ENCODE peak calls at places on chromosomes 11 and 22, in six cellular contexts. One of them, this sample, is unnamed.

GRCh38 chr22:22080270-22080669 is 97.7 kb upstream of the TOP3B start:
- DNase-seq in stomach: no peak
- DNase-seq in ovary: no peak
- DNase-seq in MM.1S: no peak
- DNase-seq in fibroblast of mammary gland: peak; percentile 11
- DNase-seq in nephron progenitor cell: no peak
- DNase-seq in this sample: no peak

GRCh38 chr11:128240546-128240945 is 346.8 kb downstream of the ETS1 start:
- DNase-seq in stomach: no peak
- DNase-seq in ovary: no peak
- DNase-seq in MM.1S: no peak
- DNase-seq in fibroblast of mammary gland: peak; percentile 75
- DNase-seq in nephron progenitor cell: no peak
- DNase-seq in this sample: no peak

GRCh38 chr11:130560000-130560852 is 111.8 kb downstream of the ADAMTS15 start:
- DNase-seq in stomach: no peak
- DNase-seq in ovary: no peak
- DNase-seq in MM.1S: no peak
- DNase-seq in fibroblast of mammary gland: no peak
- DNase-seq in nephron progenitor cell: no peak
- DNase-seq in this sample: no peak

GRCh38 chr11:3936517-3936916 is 81.1 kb downstream of the STIM1 start:
- DNase-seq in stomach: no peak
- DNase-seq in ovary: no peak
- DNase-seq in MM.1S: no peak
- DNase-seq in fibroblast of mammary gland: no peak
- DNase-seq in nephron progenitor cell: no peak
- DNase-seq in this sample: no peak

GRCh38 chr22:44221710-44222475 is 41.2 kb downstream of the PARVG start:
- DNase-seq in stomach: no peak
- DNase-seq in ovary: no peak
- DNase-seq in MM.1S: no peak
- DNase-seq in fibroblast of mammary gland: no peak
- DNase-seq in nephron progenitor cell: no peak
- DNase-seq in this sample: no peak

GRCh38 chr11:79437274-79437980 is 3.4 kb downstream of the TENM4 start:
- DNase-seq in stomach: peak; percentile 64
- DNase-seq in ovary: peak; percentile 84
- DNase-seq in MM.1S: peak; percentile 10
- DNase-seq in fibroblast of mammary gland: peak; percentile 49
- DNase-seq in nephron progenitor cell: peak; percentile 94
- DNase-seq in this sample: peak; percentile 47

GRCh38 chr11:116931206-116931953 is 94.0 kb upstream of the APOA1 start:
- DNase-seq in stomach: no peak
- DNase-seq in ovary: no peak
- DNase-seq in MM.1S: no peak
- DNase-seq in fibroblast of mammary gland: peak; percentile 13
- DNase-seq in nephron progenitor cell: no peak
- DNase-seq in this sample: no peak

GRCh38 chr11:118900535-118901384 is 17.1 kb downstream of the CXCR5 start:
- DNase-seq in stomach: no peak
- DNase-seq in ovary: no peak
- DNase-seq in MM.1S: no peak
- DNase-seq in fibroblast of mammary gland: no peak
- DNase-seq in nephron progenitor cell: no peak
- DNase-seq in this sample: no peak

GRCh38 chr11:17769218-17769617 is 34.6 kb downstream of the KCNC1 start:
- DNase-seq in stomach: no peak
- DNase-seq in ovary: no peak
- DNase-seq in MM.1S: no peak
- DNase-seq in fibroblast of mammary gland: no peak
- DNase-seq in nephron progenitor cell: no peak
- DNase-seq in this sample: no peak

GRCh38 chr11:33936745-33937612 is 45.1 kb upstream of the LMO2 start:
- DNase-seq in stomach: no peak
- DNase-seq in ovary: peak; percentile 59
- DNase-seq in MM.1S: no peak
- DNase-seq in fibroblast of mammary gland: peak; percentile 57
- DNase-seq in nephron progenitor cell: no peak
- DNase-seq in this sample: no peak

GRCh38 chr11:108213784-108214183 is 8.7 kb downstream of the NPAT start:
- DNase-seq in stomach: no peak
- DNase-seq in ovary: no peak
- DNase-seq in MM.1S: no peak
- DNase-seq in fibroblast of mammary gland: no peak
- DNase-seq in nephron progenitor cell: no peak
- DNase-seq in this sample: no peak
- TF ChIP-seq CTCF in stomach: no peak
- TF ChIP-seq CTCF in ovary: no peak
- TF ChIP-seq CTCF in MM.1S: no peak
- TF ChIP-seq CTCF in fibroblast of mammary gland: no peak
- TF ChIP-seq CTCF in nephron progenitor cell: no peak
- TF ChIP-seq CTCF in this sample: no peak

DNA sequence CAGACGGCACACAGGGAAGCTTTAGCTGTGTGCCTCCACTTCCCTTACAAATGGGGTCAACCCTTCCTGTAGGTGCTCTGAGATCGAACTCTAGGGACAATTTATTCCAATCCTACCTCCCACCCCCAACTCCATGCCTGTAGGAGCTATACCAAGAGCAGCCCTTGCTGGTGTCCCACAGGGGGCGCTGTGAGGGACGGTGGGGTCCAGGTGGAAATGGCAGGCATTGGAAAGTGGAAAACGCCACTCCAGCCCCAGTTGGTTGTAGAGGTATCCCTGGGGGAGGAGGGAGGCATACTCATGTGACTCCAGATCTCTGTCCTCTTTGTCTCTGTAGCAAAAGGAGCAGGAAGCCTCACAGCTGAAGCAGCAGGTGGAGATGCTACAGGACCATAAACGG is 161.3 kb downstream of the MYO18B start:
- DNase-seq in stomach: no peak
- DNase-seq in ovary: no peak
- DNase-seq in MM.1S: no peak
- DNase-seq in fibroblast of mammary gland: no peak
- DNase-seq in nephron progenitor cell: peak; percentile 45
- DNase-seq in this sample: no peak
- TF ChIP-seq CTCF in stomach: no peak
- TF ChIP-seq CTCF in ovary: no peak
- TF ChIP-seq CTCF in MM.1S: peak; percentile 39
- TF ChIP-seq CTCF in fibroblast of mammary gland: no peak
- TF ChIP-seq CTCF in nephron progenitor cell: peak; percentile 35
- TF ChIP-seq CTCF in this sample: peak; percentile 42

DNA sequence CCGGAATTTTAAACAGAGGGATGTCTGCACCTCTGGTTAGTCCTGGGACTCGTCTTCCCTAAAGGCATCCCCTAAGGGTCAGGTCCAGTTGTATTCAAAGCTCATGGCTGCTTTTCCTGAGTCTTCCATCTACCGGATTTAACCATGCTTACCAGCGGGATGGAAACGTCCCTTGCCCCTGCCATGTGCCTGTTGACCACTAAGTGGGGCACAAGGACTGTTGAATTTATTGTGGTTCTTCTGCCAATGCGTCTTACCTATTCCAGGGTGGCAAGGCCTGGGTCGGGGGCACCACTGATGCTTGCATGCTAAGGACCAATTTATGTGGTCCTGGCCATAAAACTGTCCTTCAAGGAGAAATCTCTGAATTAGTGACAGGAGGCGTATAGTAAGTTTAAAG is 25.6 kb downstream of the ANKRD42 start:
- DNase-seq in stomach: no peak
- DNase-seq in ovary: no peak
- DNase-seq in MM.1S: no peak
- DNase-seq in fibroblast of mammary gland: peak; percentile 4
- DNase-seq in nephron progenitor cell: peak; percentile 4
- DNase-seq in this sample: no peak
- TF ChIP-seq CTCF in stomach: no peak
- TF ChIP-seq CTCF in ovary: no peak
- TF ChIP-seq CTCF in MM.1S: peak; percentile 13
- TF ChIP-seq CTCF in fibroblast of mammary gland: peak; percentile 8
- TF ChIP-seq CTCF in nephron progenitor cell: peak; percentile 23
- TF ChIP-seq CTCF in this sample: peak; percentile 14

DNA sequence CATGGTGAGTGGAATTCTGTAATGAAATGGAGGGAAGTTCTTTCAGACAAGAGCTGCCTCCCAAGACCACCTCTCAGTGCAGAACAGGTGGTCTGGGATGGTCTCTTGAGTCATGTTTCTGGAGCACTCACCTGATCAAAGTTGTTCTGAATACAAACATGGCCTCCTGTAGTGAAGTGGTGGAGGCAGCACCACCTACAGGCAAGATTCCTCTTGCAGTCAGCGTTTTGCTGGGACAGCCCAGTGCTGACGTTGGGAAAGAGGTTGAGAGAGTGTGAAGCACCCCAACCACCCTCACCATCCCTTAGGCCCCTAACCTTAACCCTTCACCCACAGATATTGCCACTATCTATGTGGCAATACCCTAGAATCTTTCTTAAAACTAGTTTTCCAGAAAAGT is 371.4 kb downstream of the CADM1 start:
- DNase-seq in stomach: no peak
- DNase-seq in ovary: no peak
- DNase-seq in MM.1S: no peak
- DNase-seq in fibroblast of mammary gland: no peak
- DNase-seq in nephron progenitor cell: no peak
- DNase-seq in this sample: peak; percentile 49
- TF ChIP-seq CTCF in stomach: no peak
- TF ChIP-seq CTCF in ovary: no peak
- TF ChIP-seq CTCF in MM.1S: no peak
- TF ChIP-seq CTCF in fibroblast of mammary gland: no peak
- TF ChIP-seq CTCF in nephron progenitor cell: no peak
- TF ChIP-seq CTCF in this sample: peak; percentile 78

GRCh38 chr11:61509058-61510029 is 795 bp downstream of the LRRC10B start:
- DNase-seq in stomach: peak; percentile 77
- DNase-seq in ovary: no peak
- DNase-seq in MM.1S: peak; percentile 12
- DNase-seq in fibroblast of mammary gland: peak; percentile 62
- DNase-seq in nephron progenitor cell: peak; percentile 82
- DNase-seq in this sample: peak; percentile 91
- TF ChIP-seq CTCF in stomach: peak; percentile 71
- TF ChIP-seq CTCF in ovary: peak; percentile 45
- TF ChIP-seq CTCF in MM.1S: no peak
- TF ChIP-seq CTCF in fibroblast of mammary gland: no peak
- TF ChIP-seq CTCF in nephron progenitor cell: peak; percentile 47
- TF ChIP-seq CTCF in this sample: peak; percentile 53

DNA sequence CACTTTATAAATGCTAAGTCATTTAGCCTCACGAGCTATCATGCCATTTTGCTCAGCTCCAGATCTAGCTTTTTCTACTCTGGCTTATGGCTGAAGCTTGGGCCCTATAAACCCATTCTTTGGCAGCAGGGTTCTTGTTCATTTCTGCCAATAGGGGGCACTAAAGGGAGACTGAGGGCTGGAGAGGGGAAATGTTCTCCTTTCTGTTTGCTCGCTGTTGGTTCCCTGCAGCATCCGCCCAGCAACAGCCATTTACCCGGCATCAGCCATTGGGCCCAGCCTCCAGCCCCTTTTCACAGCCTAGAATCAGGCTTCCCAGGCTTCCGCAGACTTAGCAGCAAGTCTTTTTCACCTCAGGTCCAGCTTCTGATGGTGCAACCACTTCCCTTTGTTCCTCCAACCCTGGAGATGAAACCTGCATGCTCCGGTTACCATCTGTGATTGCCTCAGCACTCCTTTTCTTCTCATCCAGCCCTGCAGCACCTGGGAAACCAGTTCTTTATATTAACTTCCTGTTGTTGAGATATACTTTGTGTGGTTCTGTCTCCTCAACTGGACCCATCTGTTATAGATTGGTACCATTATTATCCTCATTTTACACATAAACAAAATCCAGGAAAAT is 4.2 kb upstream of the ME3 start:
- DNase-seq in stomach: no peak
- DNase-seq in ovary: no peak
- DNase-seq in MM.1S: no peak
- DNase-seq in fibroblast of mammary gland: no peak
- DNase-seq in nephron progenitor cell: no peak
- DNase-seq in this sample: peak; percentile 31
- TF ChIP-seq CTCF in stomach: no peak
- TF ChIP-seq CTCF in ovary: no peak
- TF ChIP-seq CTCF in MM.1S: peak; percentile 34
- TF ChIP-seq CTCF in fibroblast of mammary gland: peak; percentile 48
- TF ChIP-seq CTCF in nephron progenitor cell: no peak
- TF ChIP-seq CTCF in this sample: peak; percentile 3

DNA sequence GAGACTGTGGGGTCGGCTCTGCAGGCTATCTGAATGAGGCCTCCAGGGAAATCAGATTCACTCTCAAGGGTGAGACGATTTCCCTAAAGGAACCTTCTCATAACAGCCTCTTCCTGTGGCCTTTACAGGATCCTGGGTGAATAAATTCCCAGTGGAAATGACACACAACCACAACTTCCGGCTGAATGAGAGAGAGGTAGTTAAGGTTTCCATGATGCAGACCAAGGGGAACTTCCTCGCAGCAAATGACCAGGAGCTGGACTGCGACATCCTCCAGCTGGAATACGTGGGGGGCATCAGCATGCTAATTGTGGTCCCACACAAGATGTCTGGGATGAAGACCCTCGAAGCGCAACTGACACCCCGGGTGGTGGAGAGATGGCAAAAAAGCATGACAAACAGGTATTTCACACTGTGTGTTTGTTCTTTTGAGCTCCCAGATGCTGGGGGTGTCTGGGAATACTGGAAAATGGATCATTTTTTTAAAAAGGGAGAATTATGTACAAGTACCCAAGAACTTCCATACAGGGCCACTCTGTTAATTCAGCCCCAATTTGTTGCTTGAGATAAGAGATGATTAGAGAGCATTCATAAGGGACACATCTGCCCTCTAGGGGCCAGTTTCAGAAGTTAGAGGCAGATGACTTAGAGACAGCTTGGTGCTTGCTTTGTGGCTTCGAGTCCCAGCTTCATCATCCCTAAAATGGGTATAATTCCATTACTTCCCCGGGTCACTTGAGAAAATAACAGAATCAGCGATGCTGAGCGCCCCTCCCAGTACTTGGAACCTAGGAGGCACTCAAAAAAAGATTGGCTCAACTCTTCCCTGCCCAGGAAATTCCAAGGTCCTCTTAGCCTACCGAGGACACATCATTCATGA is 10.2 kb downstream of the SERPIND1 start:
- DNase-seq in stomach: no peak
- DNase-seq in ovary: no peak
- DNase-seq in MM.1S: peak; percentile 67
- DNase-seq in fibroblast of mammary gland: peak; percentile 79
- DNase-seq in nephron progenitor cell: peak; percentile 33
- DNase-seq in this sample: peak; percentile 78
- TF ChIP-seq CTCF in stomach: peak; percentile 4
- TF ChIP-seq CTCF in ovary: peak; percentile 31
- TF ChIP-seq CTCF in MM.1S: peak; percentile 67
- TF ChIP-seq CTCF in fibroblast of mammary gland: peak; percentile 83
- TF ChIP-seq CTCF in nephron progenitor cell: peak; percentile 65
- TF ChIP-seq CTCF in this sample: peak; percentile 78

GRCh38 chr11:45512749-45513148 is 152.7 kb downstream of the CHST1 start:
- DNase-seq in stomach: no peak
- DNase-seq in ovary: no peak
- DNase-seq in MM.1S: no peak
- DNase-seq in fibroblast of mammary gland: no peak
- DNase-seq in nephron progenitor cell: no peak
- DNase-seq in this sample: no peak
- TF ChIP-seq CTCF in stomach: no peak
- TF ChIP-seq CTCF in ovary: no peak
- TF ChIP-seq CTCF in MM.1S: no peak
- TF ChIP-seq CTCF in fibroblast of mammary gland: no peak
- TF ChIP-seq CTCF in nephron progenitor cell: no peak
- TF ChIP-seq CTCF in this sample: no peak

This sample was measured in GM20000.